ENCODE peak calls at places on chromosomes 4 and X, in eight cellular contexts. One of them, this sample, is unnamed.

GRCh38 chr4:150130953-150131352 is 52.7 kb downstream of the DCLK2 start:
- DNase-seq in fibroblast of lung: peak
- DNase-seq in neuronal stem cell: no peak
- DNase-seq in GM23338: no peak
- DNase-seq in OCI-LY7: no peak
- DNase-seq in mammary epithelial cell: no peak
- DNase-seq in mesendoderm: no peak
- DNase-seq in GM23248: peak
- DNase-seq in this sample: peak

GRCh38 chr4:80529021-80529420 is 193.5 kb downstream of the CFAP299 start:
- DNase-seq in mammary epithelial cell: no peak
- DNase-seq in GM23338: no peak
- DNase-seq in GM23248: no peak
- DNase-seq in OCI-LY7: no peak
- DNase-seq in mesendoderm: no peak
- DNase-seq in neuronal stem cell: no peak
- DNase-seq in fibroblast of lung: peak
- DNase-seq in this sample: no peak

GRCh38 chrX:2872937-2873336 is 44.2 kb downstream of the GYG2 start:
- DNase-seq in OCI-LY7: no peak
- DNase-seq in mesendoderm: no peak
- DNase-seq in GM23338: no peak
- DNase-seq in fibroblast of lung: no peak
- DNase-seq in GM23248: no peak
- DNase-seq in neuronal stem cell: no peak
- DNase-seq in mammary epithelial cell: no peak
- DNase-seq in this sample: no peak

GRCh38 chr4:1770245-1770644 is 22.8 kb upstream of the FGFR3 start:
- DNase-seq in OCI-LY7: no peak
- DNase-seq in GM23338: no peak
- DNase-seq in neuronal stem cell: no peak
- DNase-seq in mammary epithelial cell: no peak
- DNase-seq in fibroblast of lung: no peak
- DNase-seq in mesendoderm: no peak
- DNase-seq in GM23248: no peak
- DNase-seq in this sample: no peak

GRCh38 chr4:182885738-182886077 is 31.5 kb downstream of the DCTD start:
- DNase-seq in OCI-LY7: no peak
- DNase-seq in fibroblast of lung: peak
- DNase-seq in GM23248: no peak
- DNase-seq in GM23338: no peak
- DNase-seq in neuronal stem cell: no peak
- DNase-seq in mammary epithelial cell: no peak
- DNase-seq in mesendoderm: no peak
- DNase-seq in this sample: no peak

GRCh38 chr4:2220016-2220620 is 21.8 kb downstream of the HAUS3 start:
- DNase-seq in GM23338: peak
- DNase-seq in OCI-LY7: peak
- DNase-seq in mesendoderm: peak
- DNase-seq in GM23248: peak
- DNase-seq in mammary epithelial cell: peak
- DNase-seq in fibroblast of lung: peak
- DNase-seq in neuronal stem cell: peak
- DNase-seq in this sample: peak

GRCh38 chr4:82801910-82802521 is 3.4 kb upstream of the SCD5 start:
- DNase-seq in OCI-LY7: peak
- DNase-seq in mesendoderm: no peak
- DNase-seq in mammary epithelial cell: peak
- DNase-seq in GM23338: no peak
- DNase-seq in GM23248: peak
- DNase-seq in fibroblast of lung: peak
- DNase-seq in neuronal stem cell: no peak
- DNase-seq in this sample: peak

GRCh38 chrX:51837926-51838325 is 55.5 kb upstream of the MAGED1 start:
- DNase-seq in mammary epithelial cell: no peak
- DNase-seq in neuronal stem cell: no peak
- DNase-seq in GM23248: peak
- DNase-seq in OCI-LY7: no peak
- DNase-seq in fibroblast of lung: peak
- DNase-seq in mesendoderm: no peak
- DNase-seq in GM23338: no peak
- DNase-seq in this sample: no peak

GRCh38 chr4:32985256-32985655 is 2265.1 kb downstream of the PCDH7 start:
- DNase-seq in fibroblast of lung: peak
- DNase-seq in GM23248: peak
- DNase-seq in mesendoderm: peak
- DNase-seq in OCI-LY7: no peak
- DNase-seq in neuronal stem cell: no peak
- DNase-seq in mammary epithelial cell: no peak
- DNase-seq in GM23338: no peak
- DNase-seq in this sample: peak

GRCh38 chr4:80322716-80323115 is 12.8 kb upstream of the CFAP299 start:
- DNase-seq in GM23248: peak
- DNase-seq in mammary epithelial cell: peak
- DNase-seq in OCI-LY7: peak
- DNase-seq in neuronal stem cell: no peak
- DNase-seq in GM23338: no peak
- DNase-seq in mesendoderm: no peak
- DNase-seq in fibroblast of lung: peak
- DNase-seq in this sample: peak

GRCh38 chrX:25275159-25275558 is 259.4 kb upstream of the ARX start:
- DNase-seq in mammary epithelial cell: no peak
- DNase-seq in mesendoderm: no peak
- DNase-seq in neuronal stem cell: no peak
- DNase-seq in GM23248: no peak
- DNase-seq in OCI-LY7: no peak
- DNase-seq in GM23338: no peak
- DNase-seq in fibroblast of lung: no peak
- DNase-seq in this sample: peak

GRCh38 chr4:179855471-179855870 is 2387.7 kb upstream of the TENM3 start:
- DNase-seq in fibroblast of lung: no peak
- DNase-seq in GM23248: no peak
- DNase-seq in GM23338: no peak
- DNase-seq in neuronal stem cell: no peak
- DNase-seq in mammary epithelial cell: no peak
- DNase-seq in OCI-LY7: no peak
- DNase-seq in mesendoderm: no peak
- DNase-seq in this sample: peak

GRCh38 chr4:121376097-121376496 is 4.7 kb downstream of the QRFPR start:
- DNase-seq in GM23338: no peak
- DNase-seq in mesendoderm: no peak
- DNase-seq in mammary epithelial cell: peak
- DNase-seq in fibroblast of lung: no peak
- DNase-seq in neuronal stem cell: no peak
- DNase-seq in GM23248: no peak
- DNase-seq in OCI-LY7: no peak
- DNase-seq in this sample: no peak

GRCh38 chr4:91838181-91838861 is 465.4 kb upstream of the GRID2 start:
- DNase-seq in neuronal stem cell: no peak
- DNase-seq in GM23338: no peak
- DNase-seq in mammary epithelial cell: no peak
- DNase-seq in mesendoderm: no peak
- DNase-seq in OCI-LY7: no peak
- DNase-seq in GM23248: no peak
- DNase-seq in fibroblast of lung: no peak
- DNase-seq in this sample: no peak

GRCh38 chrX:110402091-110402854 is 43.6 kb downstream of the RTL9 start:
- DNase-seq in OCI-LY7: no peak
- DNase-seq in fibroblast of lung: peak
- DNase-seq in GM23248: peak
- DNase-seq in GM23338: peak
- DNase-seq in neuronal stem cell: no peak
- DNase-seq in mesendoderm: peak
- DNase-seq in mammary epithelial cell: peak
- DNase-seq in this sample: peak

GRCh38 chr4:69239777-69240176 is 25.2 kb upstream of the UGT2B11 start:
- DNase-seq in fibroblast of lung: no peak
- DNase-seq in mammary epithelial cell: peak
- DNase-seq in OCI-LY7: no peak
- DNase-seq in GM23248: no peak
- DNase-seq in neuronal stem cell: no peak
- DNase-seq in GM23338: no peak
- DNase-seq in mesendoderm: no peak
- DNase-seq in this sample: no peak

GRCh38 chr4:40749717-40750460 is at the start of gene NSUN7:
- DNase-seq in neuronal stem cell: peak
- DNase-seq in OCI-LY7: peak
- DNase-seq in mammary epithelial cell: peak
- DNase-seq in fibroblast of lung: peak
- DNase-seq in GM23338: peak
- DNase-seq in mesendoderm: peak
- DNase-seq in GM23248: peak
- DNase-seq in this sample: peak

GRCh38 chr4:182425302-182425701 is 182.1 kb downstream of the TENM3 start:
- DNase-seq in neuronal stem cell: no peak
- DNase-seq in OCI-LY7: no peak
- DNase-seq in GM23248: no peak
- DNase-seq in mesendoderm: no peak
- DNase-seq in fibroblast of lung: no peak
- DNase-seq in GM23338: no peak
- DNase-seq in mammary epithelial cell: no peak
- DNase-seq in this sample: no peak

GRCh38 chr4:159077702-159078495 is 25.0 kb upstream of the RAPGEF2 start:
- DNase-seq in fibroblast of lung: peak
- DNase-seq in GM23248: no peak
- DNase-seq in GM23338: no peak
- DNase-seq in mesendoderm: no peak
- DNase-seq in mammary epithelial cell: peak
- DNase-seq in OCI-LY7: peak
- DNase-seq in neuronal stem cell: no peak
- DNase-seq in this sample: peak

GRCh38 chr4:119750771-119751170 is 122.2 kb upstream of the PDE5A start:
- DNase-seq in OCI-LY7: no peak
- DNase-seq in mesendoderm: no peak
- DNase-seq in GM23338: no peak
- DNase-seq in mammary epithelial cell: peak
- DNase-seq in GM23248: peak
- DNase-seq in neuronal stem cell: no peak
- DNase-seq in fibroblast of lung: no peak
- DNase-seq in this sample: no peak

GRCh38 chrX:140815868-140816267 is 106.3 kb downstream of the LINC00632 start:
- DNase-seq in GM23338: no peak
- DNase-seq in mammary epithelial cell: peak
- DNase-seq in GM23248: peak
- DNase-seq in fibroblast of lung: peak
- DNase-seq in neuronal stem cell: no peak
- DNase-seq in mesendoderm: no peak
- DNase-seq in OCI-LY7: no peak
- DNase-seq in this sample: peak

GRCh38 chr4:128688025-128688721 is 121.3 kb upstream of the JADE1 start:
- DNase-seq in mammary epithelial cell: no peak
- DNase-seq in GM23338: no peak
- DNase-seq in mesendoderm: no peak
- DNase-seq in GM23248: no peak
- DNase-seq in fibroblast of lung: no peak
- DNase-seq in OCI-LY7: no peak
- DNase-seq in neuronal stem cell: no peak
- DNase-seq in this sample: no peak
- H3K4me2 ChIP-seq in mammary epithelial cell: no peak
- H3K4me2 ChIP-seq in GM23338: no peak
- H3K4me2 ChIP-seq in mesendoderm: no peak
- H3K4me2 ChIP-seq in GM23248: no peak
- H3K4me2 ChIP-seq in fibroblast of lung: no peak
- H3K4me2 ChIP-seq in OCI-LY7: no peak
- H3K4me2 ChIP-seq in neuronal stem cell: no peak
- H3K4me2 ChIP-seq in this sample: no peak

GRCh38 chrX:40318076-40318475 is 220.3 kb upstream of the BCOR start:
- DNase-seq in neuronal stem cell: no peak
- DNase-seq in GM23248: no peak
- DNase-seq in GM23338: no peak
- DNase-seq in mesendoderm: no peak
- DNase-seq in fibroblast of lung: no peak
- DNase-seq in OCI-LY7: no peak
- DNase-seq in mammary epithelial cell: no peak
- DNase-seq in this sample: no peak
- H3K4me2 ChIP-seq in neuronal stem cell: no peak
- H3K4me2 ChIP-seq in GM23248: no peak
- H3K4me2 ChIP-seq in GM23338: no peak
- H3K4me2 ChIP-seq in mesendoderm: no peak
- H3K4me2 ChIP-seq in fibroblast of lung: no peak
- H3K4me2 ChIP-seq in OCI-LY7: no peak
- H3K4me2 ChIP-seq in mammary epithelial cell: no peak
- H3K4me2 ChIP-seq in this sample: no peak

GRCh38 chr4:48944659-48945290 is 38.2 kb upstream of the OCIAD2 start:
- DNase-seq in mesendoderm: peak
- DNase-seq in fibroblast of lung: no peak
- DNase-seq in mammary epithelial cell: peak
- DNase-seq in OCI-LY7: peak
- DNase-seq in neuronal stem cell: no peak
- DNase-seq in GM23248: no peak
- DNase-seq in GM23338: peak
- DNase-seq in this sample: peak

GRCh38 chr4:48944252-48944651 is 37.7 kb upstream of the OCIAD2 start:
- DNase-seq in GM23248: peak
- DNase-seq in OCI-LY7: no peak
- DNase-seq in fibroblast of lung: no peak
- DNase-seq in GM23338: no peak
- DNase-seq in neuronal stem cell: no peak
- DNase-seq in mesendoderm: peak
- DNase-seq in mammary epithelial cell: peak
- DNase-seq in this sample: peak

GRCh38 chr4:48943387-48943786 is 36.8 kb upstream of the OCIAD2 start:
- DNase-seq in GM23248: no peak
- DNase-seq in GM23338: peak
- DNase-seq in neuronal stem cell: no peak
- DNase-seq in mammary epithelial cell: peak
- DNase-seq in fibroblast of lung: no peak
- DNase-seq in mesendoderm: peak
- DNase-seq in OCI-LY7: peak
- DNase-seq in this sample: peak

GRCh38 chr4:48947731-48948130 is 38.3 kb upstream of the CWH43 start:
- DNase-seq in mesendoderm: no peak
- DNase-seq in mammary epithelial cell: no peak
- DNase-seq in GM23338: peak
- DNase-seq in GM23248: no peak
- DNase-seq in neuronal stem cell: no peak
- DNase-seq in fibroblast of lung: no peak
- DNase-seq in OCI-LY7: no peak
- DNase-seq in this sample: no peak

GRCh38 chr4:48945981-48946380 is 39.4 kb upstream of the OCIAD2 start:
- DNase-seq in GM23338: no peak
- DNase-seq in neuronal stem cell: no peak
- DNase-seq in GM23248: no peak
- DNase-seq in fibroblast of lung: no peak
- DNase-seq in OCI-LY7: no peak
- DNase-seq in mammary epithelial cell: no peak
- DNase-seq in mesendoderm: no peak
- DNase-seq in this sample: no peak
- H3K4me2 ChIP-seq in GM23338: no peak
- H3K4me2 ChIP-seq in neuronal stem cell: no peak
- H3K4me2 ChIP-seq in GM23248: no peak
- H3K4me2 ChIP-seq in fibroblast of lung: no peak
- H3K4me2 ChIP-seq in OCI-LY7: no peak
- H3K4me2 ChIP-seq in mammary epithelial cell: no peak
- H3K4me2 ChIP-seq in mesendoderm: no peak
- H3K4me2 ChIP-seq in this sample: no peak

GRCh38 chrX:38278682-38279081 is 48.6 kb downstream of the RPGR start:
- DNase-seq in fibroblast of lung: no peak
- DNase-seq in GM23338: no peak
- DNase-seq in neuronal stem cell: no peak
- DNase-seq in mesendoderm: peak
- DNase-seq in GM23248: peak
- DNase-seq in OCI-LY7: no peak
- DNase-seq in mammary epithelial cell: no peak
- DNase-seq in this sample: peak
- H3K4me2 ChIP-seq in fibroblast of lung: no peak
- H3K4me2 ChIP-seq in GM23338: no peak
- H3K4me2 ChIP-seq in neuronal stem cell: no peak
- H3K4me2 ChIP-seq in mesendoderm: no peak
- H3K4me2 ChIP-seq in GM23248: no peak
- H3K4me2 ChIP-seq in OCI-LY7: no peak
- H3K4me2 ChIP-seq in mammary epithelial cell: no peak
- H3K4me2 ChIP-seq in this sample: peak

GRCh38 chr4:13656569-13656988 is 29.1 kb upstream of the BOD1L1 start:
- DNase-seq in mesendoderm: peak
- DNase-seq in GM23338: peak
- DNase-seq in fibroblast of lung: peak
- DNase-seq in OCI-LY7: peak
- DNase-seq in mammary epithelial cell: peak
- DNase-seq in neuronal stem cell: peak
- DNase-seq in GM23248: peak
- DNase-seq in this sample: peak
- H3K4me2 ChIP-seq in mesendoderm: no peak
- H3K4me2 ChIP-seq in GM23338: peak
- H3K4me2 ChIP-seq in fibroblast of lung: peak
- H3K4me2 ChIP-seq in OCI-LY7: peak
- H3K4me2 ChIP-seq in mammary epithelial cell: peak
- H3K4me2 ChIP-seq in neuronal stem cell: peak
- H3K4me2 ChIP-seq in GM23248: peak
- H3K4me2 ChIP-seq in this sample: peak

This sample was measured in PC-3.